ENCODE peak calls at places on chromosomes 3 and 15, in nine cellular contexts. One of them, this sample, is unnamed.

GRCh38 chr15:84919268-84919667 is 34.8 kb downstream of the SLC28A1 start:
- DNase-seq in AG08396: no peak
- DNase-seq in mucosa of descending colon: no peak
- DNase-seq in RPMI7951: no peak
- DNase-seq in HCEC 1CT: no peak
- DNase-seq in NCI-H774: no peak
- DNase-seq in skeletal muscle cell: no peak
- DNase-seq in lung: no peak
- DNase-seq in pons: no peak
- DNase-seq in this sample: no peak

GRCh38 chr3:9901967-9902366 is 681 bp upstream of the IL17RE start:
- DNase-seq in AG08396: no peak
- DNase-seq in mucosa of descending colon: no peak
- DNase-seq in RPMI7951: no peak
- DNase-seq in HCEC 1CT: no peak
- DNase-seq in NCI-H774: no peak
- DNase-seq in skeletal muscle cell: no peak
- DNase-seq in lung: no peak
- DNase-seq in pons: no peak
- DNase-seq in this sample: no peak

GRCh38 chr3:182793663-182794454 is 555 bp downstream of the ATP11B start:
- DNase-seq in AG08396: peak; percentile 75
- DNase-seq in mucosa of descending colon: peak; percentile 71
- DNase-seq in RPMI7951: peak; percentile 52
- DNase-seq in HCEC 1CT: peak; percentile 68
- DNase-seq in NCI-H774: no peak
- DNase-seq in skeletal muscle cell: no peak
- DNase-seq in lung: peak; percentile 42
- DNase-seq in pons: peak; percentile 45
- DNase-seq in this sample: peak; percentile 34

GRCh38 chr3:123027292-123028232 is at the start of gene SEMA5B:
- DNase-seq in AG08396: peak; percentile 55
- DNase-seq in mucosa of descending colon: peak; percentile 49
- DNase-seq in RPMI7951: peak; percentile 14
- DNase-seq in HCEC 1CT: no peak
- DNase-seq in NCI-H774: no peak
- DNase-seq in skeletal muscle cell: no peak
- DNase-seq in lung: no peak
- DNase-seq in pons: no peak
- DNase-seq in this sample: no peak

GRCh38 chr15:98854496-98854895 is 153.1 kb downstream of the PGPEP1L start:
- DNase-seq in AG08396: no peak
- DNase-seq in mucosa of descending colon: no peak
- DNase-seq in RPMI7951: no peak
- DNase-seq in HCEC 1CT: no peak
- DNase-seq in NCI-H774: no peak
- DNase-seq in skeletal muscle cell: no peak
- DNase-seq in lung: no peak
- DNase-seq in pons: no peak
- DNase-seq in this sample: no peak

GRCh38 chr15:70264014-70264492 is 166.3 kb upstream of the TLE3 start:
- DNase-seq in AG08396: no peak
- DNase-seq in mucosa of descending colon: no peak
- DNase-seq in RPMI7951: peak; percentile 55
- DNase-seq in HCEC 1CT: peak; percentile 9
- DNase-seq in NCI-H774: peak; percentile 59
- DNase-seq in skeletal muscle cell: peak; percentile 32
- DNase-seq in lung: no peak
- DNase-seq in pons: peak; percentile 51
- DNase-seq in this sample: no peak

GRCh38 chr3:149801639-149802038 is 9.3 kb upstream of the ANKUB1 start:
- DNase-seq in AG08396: no peak
- DNase-seq in mucosa of descending colon: no peak
- DNase-seq in RPMI7951: no peak
- DNase-seq in HCEC 1CT: no peak
- DNase-seq in NCI-H774: no peak
- DNase-seq in skeletal muscle cell: no peak
- DNase-seq in lung: no peak
- DNase-seq in pons: no peak
- DNase-seq in this sample: no peak

GRCh38 chr3:172506094-172506493 is 17.1 kb downstream of the TNFSF10 start:
- DNase-seq in AG08396: no peak
- DNase-seq in mucosa of descending colon: no peak
- DNase-seq in RPMI7951: no peak
- DNase-seq in HCEC 1CT: no peak
- DNase-seq in NCI-H774: no peak
- DNase-seq in skeletal muscle cell: no peak
- DNase-seq in lung: no peak
- DNase-seq in pons: no peak
- DNase-seq in this sample: no peak

GRCh38 chr3:173401369-173401768 is 3.8 kb downstream of the NLGN1 start:
- DNase-seq in AG08396: no peak
- DNase-seq in mucosa of descending colon: no peak
- DNase-seq in RPMI7951: no peak
- DNase-seq in HCEC 1CT: no peak
- DNase-seq in NCI-H774: no peak
- DNase-seq in skeletal muscle cell: no peak
- DNase-seq in lung: no peak
- DNase-seq in pons: peak; percentile 22
- DNase-seq in this sample: no peak

GRCh38 chr15:77168616-77169015 is 97.7 kb upstream of the TSPAN3 start:
- DNase-seq in AG08396: no peak
- DNase-seq in mucosa of descending colon: no peak
- DNase-seq in RPMI7951: no peak
- DNase-seq in HCEC 1CT: no peak
- DNase-seq in NCI-H774: no peak
- DNase-seq in skeletal muscle cell: no peak
- DNase-seq in lung: no peak
- DNase-seq in pons: no peak
- DNase-seq in this sample: no peak

GRCh38 chr3:189099031-189099471 is 72.7 kb upstream of the TPRG1 start:
- DNase-seq in AG08396: peak; percentile 20
- DNase-seq in mucosa of descending colon: peak; percentile 82
- DNase-seq in RPMI7951: peak; percentile 62
- DNase-seq in HCEC 1CT: no peak
- DNase-seq in NCI-H774: no peak
- DNase-seq in skeletal muscle cell: no peak
- DNase-seq in lung: peak; percentile 62
- DNase-seq in pons: no peak
- DNase-seq in this sample: no peak